ENCODE peak calls at places on chromosome 15, in four cellular contexts. Q is K562, V is H1, J is GM12878. F is an unnamed sample.

GRCh38 chr15:68417897-68418296 is 14.1 kb downstream of the ITGA11 start:
- DNase-seq in J (no peak), V (no peak), Q (no peak), F (no peak)

GRCh38 chr15:52283281-52283680 is 12.3 kb downstream of the MYO5C start:
- DNase-seq in J (no peak), V (no peak), Q (no peak), F (no peak)

GRCh38 chr15:85354432-85354831 is 26.0 kb upstream of the AKAP13 start:
- DNase-seq in Q (no peak), J (no peak), V (no peak), F (no peak)

GRCh38 chr15:82064824-82065223 is 19.0 kb upstream of the MEX3B start:
- DNase-seq in J (no peak), V (no peak), Q (no peak), F (no peak)

GRCh38 chr15:65088643-65089021 is 12.1 kb downstream of the KBTBD13 start:
- DNase-seq in Q (no peak), J (no peak), V (no peak), F (no peak)

GRCh38 chr15:29556385-29556784 is 265.9 kb downstream of the TJP1 start:
- DNase-seq in V (no peak), J (no peak), Q (no peak), F (no peak)

GRCh38 chr15:64749999-64750657 is 25.3 kb downstream of the RBPMS2 start:
- DNase-seq in Q (peak; percentile 52), J (no peak), V (peak; percentile 47), F (peak; percentile 70)

GRCh38 chr15:24772709-24773373 is 97.3 kb downstream of the NPAP1 start:
- DNase-seq in J (no peak), Q (peak; percentile 36), V (peak; percentile 73), F (peak; percentile 77)

GRCh38 chr15:60679256-60679655 is 200.3 kb upstream of the ICE2 start:
- DNase-seq in V (no peak), Q (no peak), J (no peak), F (no peak)

GRCh38 chr15:88605507-88606436 is 15.4 kb upstream of the AEN start:
- DNase-seq in J (no peak), V (no peak), Q (peak; percentile 73), F (peak; percentile 65)

GRCh38 chr15:74788716-74789151 is 6.9 kb downstream of the CSK start:
- DNase-seq in J (peak; percentile 92), Q (no peak), V (no peak), F (no peak)

GRCh38 chr15:74327756-74328155 is 39.7 kb downstream of the CYP11A1 start:
- DNase-seq in J (no peak), Q (no peak), V (no peak), F (no peak)

GRCh38 chr15:41396111-41396510 is 6.2 kb downstream of the NDUFAF1 start:
- DNase-seq in Q (no peak), V (no peak), J (no peak), F (no peak)

GRCh38 chr15:27358751-27359434 is 387.9 kb downstream of the GABRG3 start:
- DNase-seq in J (no peak), V (peak; percentile 49), Q (peak; percentile 63), F (peak; percentile 41)

GRCh38 chr15:63503739-63504246 is 600 bp upstream of the USP3 start:
- DNase-seq in Q (peak; percentile 91), J (no peak), V (no peak), F (peak; percentile 44)

DNA sequence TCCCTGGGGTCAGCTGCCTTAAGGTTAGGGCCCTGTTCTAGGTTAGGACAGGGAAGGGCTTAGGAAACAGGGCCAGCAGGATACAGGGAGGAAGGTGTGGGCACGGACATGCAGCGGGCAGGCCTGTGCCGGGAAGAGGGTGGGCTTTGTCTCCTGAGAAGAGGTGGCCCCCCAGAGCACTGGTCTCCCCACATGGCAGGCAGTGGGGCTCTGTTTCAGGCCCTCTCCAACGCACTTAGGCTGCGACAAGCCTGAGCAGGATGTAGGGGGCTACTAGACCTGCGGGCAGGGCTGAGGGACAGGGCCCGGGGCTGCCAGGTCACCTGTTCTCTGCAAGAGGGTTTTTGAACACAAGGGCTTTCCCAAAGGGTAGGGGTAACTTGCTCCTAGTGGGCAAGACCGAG is 33.5 kb downstream of the KLF13 start:
- DNase-seq in V (no peak), J (no peak), Q (no peak), F (no peak)
- H3K4me1 ChIP-seq in V (peaks cover 10% of the 10 kb centered on the region), J (peaks cover 88% of the 10 kb centered on the region), Q (peaks cover 41% of the 10 kb centered on the region), F (peaks cover 80% of the 10 kb centered on the region)

GRCh38 chr15:43274136-43274535 is 7.4 kb upstream of the TGM5 start:
- DNase-seq in Q (no peak), V (no peak), J (no peak), F (no peak)

GRCh38 chr15:43270113-43270665 is 3.5 kb upstream of the TGM5 start:
- DNase-seq in J (no peak), V (no peak), Q (no peak), F (no peak)

GRCh38 chr15:43273243-43273642 is 6.5 kb upstream of the TGM5 start:
- DNase-seq in V (no peak), Q (no peak), J (no peak), F (no peak)

GRCh38 chr15:43268111-43269105 is 1.7 kb upstream of the TGM5 start:
- DNase-seq in J (no peak), Q (peak; percentile 64), V (no peak), F (peak; percentile 59)

DNA sequence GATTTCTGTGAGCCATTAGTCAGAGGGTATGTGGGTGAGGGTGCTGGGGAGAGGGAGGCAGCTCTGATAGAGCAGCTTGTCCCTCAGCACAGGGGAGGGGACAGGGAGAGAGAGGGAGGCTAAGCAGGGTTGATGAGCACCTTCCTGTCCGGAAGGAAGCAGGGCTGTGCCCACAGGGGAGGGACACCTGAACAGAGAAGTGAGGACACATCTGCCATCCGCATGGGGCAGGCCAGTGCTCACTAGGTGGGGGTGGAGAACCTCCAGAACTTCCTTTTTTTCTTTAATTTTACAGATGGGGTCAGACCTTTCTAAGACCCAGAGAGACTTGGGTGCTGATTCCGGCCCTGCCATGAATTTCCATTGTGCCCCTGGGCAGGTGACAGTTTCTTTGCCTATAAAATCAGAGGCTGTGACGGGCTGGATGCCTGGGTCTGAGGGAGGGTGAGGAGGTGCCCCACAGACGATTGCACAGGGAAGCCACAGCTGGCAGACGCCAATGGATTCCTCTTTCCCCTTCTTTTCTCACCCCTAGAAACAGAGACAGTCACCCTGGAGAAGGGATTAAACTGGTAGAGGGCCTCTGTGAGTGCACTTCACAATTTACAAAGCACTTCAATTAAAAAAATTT is 4.1 kb upstream of the TGM5 start:
- DNase-seq in V (no peak), J (no peak), Q (no peak), F (no peak)
- TF ChIP-seq NRF1 in V (no peak), J (no peak), Q (no peak), F (no peak)

GRCh38 chr15:62135532-62136134 is 29.5 kb downstream of the C2CD4B start:
- DNase-seq in V (no peak), J (no peak), Q (no peak), F (no peak)

GRCh38 chr15:62137216-62137884 is 27.7 kb downstream of the C2CD4B start:
- DNase-seq in V (no peak), J (no peak), Q (no peak), F (no peak)

GRCh38 chr15:62141643-62142588 is 23.2 kb downstream of the C2CD4B start:
- DNase-seq in J (no peak), Q (no peak), V (no peak), F (no peak)

GRCh38 chr15:62141200-62141599 is 23.9 kb downstream of the C2CD4B start:
- DNase-seq in Q (no peak), V (no peak), J (no peak), F (no peak)

GRCh38 chr15:62138124-62138523 is 27.0 kb downstream of the C2CD4B start:
- DNase-seq in J (no peak), Q (no peak), V (no peak), F (no peak)
- H3K4me1 ChIP-seq in J (no peaks in the 10 kb centered on the region), Q (no peaks in the 10 kb centered on the region), V (no peaks in the 10 kb centered on the region), F (no peaks in the 10 kb centered on the region)

DNA sequence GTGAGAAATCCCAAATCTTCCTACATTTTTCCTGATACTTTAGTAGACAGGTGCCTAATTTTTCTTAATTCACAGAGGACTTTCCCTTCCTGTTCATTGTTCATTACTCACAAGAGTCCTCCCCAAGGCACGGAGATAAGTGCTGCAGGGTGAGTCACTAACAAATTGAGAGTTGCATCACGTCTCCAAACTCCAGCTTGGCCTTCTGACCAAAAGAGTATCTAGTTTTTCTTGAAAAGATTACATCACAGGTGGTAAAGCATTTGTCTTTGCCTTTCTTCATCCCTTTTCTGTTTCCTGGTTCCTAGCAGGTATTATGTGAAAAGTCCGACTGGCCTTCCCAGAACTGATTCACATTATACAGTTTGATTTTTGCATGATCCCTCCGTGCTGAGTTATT is 24.9 kb upstream of the RASGRP1 start:
- DNase-seq in V (no peak), J (no peak), Q (peak; percentile 81), F (no peak)
- TF ChIP-seq NRF1 in V (no peak), J (no peak), Q (no peak), F (no peak)

GRCh38 chr15:38844683-38845195 is 280.1 kb upstream of the RASGRP1 start:
- DNase-seq in V (no peak), Q (no peak), J (no peak), F (no peak)
- H3K4me1 ChIP-seq in V (no peaks in the 10 kb centered on the region), Q (no peaks in the 10 kb centered on the region), J (no peaks in the 10 kb centered on the region), F (peaks cover 3% of the 10 kb centered on the region)

GRCh38 chr15:101168898-101169297 is 83.0 kb downstream of the CHSY1 start:
- DNase-seq in V (no peak), J (no peak), Q (no peak), F (no peak)

GRCh38 chr15:101167791-101168462 is 83.9 kb downstream of the CHSY1 start:
- DNase-seq in Q (peak; percentile 97), J (no peak), V (no peak), F (no peak)

GRCh38 chr15:101168463-101168824 is 83.4 kb downstream of the CHSY1 start:
- DNase-seq in Q (no peak), J (no peak), V (no peak), F (no peak)

GRCh38 chr15:101170568-101171350 is 81.1 kb downstream of the CHSY1 start:
- DNase-seq in Q (no peak), V (no peak), J (no peak), F (no peak)

DNA sequence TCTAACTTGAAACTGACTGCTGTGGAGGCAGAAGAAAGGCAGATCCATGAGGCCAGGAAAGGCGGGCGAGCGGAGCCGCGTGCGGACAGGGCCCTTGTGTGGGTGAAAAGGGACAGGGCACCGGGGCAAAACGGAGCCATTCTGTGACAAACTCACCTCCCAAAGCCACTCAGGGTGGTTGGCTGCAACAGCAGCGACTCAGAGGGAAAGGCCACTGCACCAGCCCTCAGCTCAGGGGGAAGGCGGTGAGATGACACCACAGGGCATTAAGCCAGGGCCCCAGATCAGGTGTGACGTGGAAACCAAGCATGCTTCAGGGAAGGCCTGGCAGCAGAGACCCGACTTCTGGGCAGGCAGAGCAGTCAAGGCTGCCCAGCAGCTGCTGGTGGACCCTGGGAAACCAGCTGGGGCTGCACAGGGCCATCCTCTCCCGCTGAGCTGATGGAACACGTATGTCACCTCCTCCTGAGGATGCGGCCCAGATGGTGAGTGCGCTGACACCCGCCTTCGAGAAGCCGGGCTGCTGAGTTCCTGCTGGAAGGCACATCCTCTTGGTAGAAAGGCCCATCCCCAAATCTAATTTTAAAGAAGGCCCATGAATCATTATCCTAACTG is 82.3 kb downstream of the CHSY1 start:
- DNase-seq in V (no peak), J (no peak), Q (no peak), F (no peak)
- TF ChIP-seq NRF1 in V (no peak), J (no peak), Q (no peak), F (no peak)

GRCh38 chr15:98728107-98728810 is 79.9 kb downstream of the IGF1R start:
- DNase-seq in V (no peak), Q (no peak), J (no peak), F (no peak)
- H3K4me1 ChIP-seq in V (peaks cover 17% of the 10 kb centered on the region), Q (no peaks in the 10 kb centered on the region), J (no peaks in the 10 kb centered on the region), F (peaks cover 41% of the 10 kb centered on the region)

F was measured in SK-N-SH.